ENCODE peak calls at places on chromosome 18, in six cellular contexts. L, J, Z, F, D and V are unnamed samples.

GRCh38 chr18:50297621-50298442 is 10.3 kb upstream of the CXXC1 start:
- DNase-seq in L (peak), J (no peak), Z (peak), F (peak), D (peak), V (peak)

GRCh38 chr18:39297225-39297624 is 1731.6 kb upstream of the CELF4 start:
- DNase-seq in L (no peak), J (no peak), Z (no peak), F (no peak), D (no peak), V (no peak)

GRCh38 chr18:54737986-54738385 is 90.3 kb upstream of the RAB27B start:
- DNase-seq in L (no peak), J (no peak), Z (peak), F (no peak), D (no peak), V (no peak)

GRCh38 chr18:72986103-72986502 is 118.3 kb upstream of the NETO1 start:
- DNase-seq in L (no peak), J (no peak), Z (no peak), F (no peak), D (no peak), V (no peak)

GRCh38 chr18:72995558-72995957 is 127.8 kb upstream of the NETO1 start:
- DNase-seq in L (no peak), J (no peak), Z (no peak), F (no peak), D (no peak), V (no peak)

GRCh38 chr18:52670903-52671302 is 330.9 kb downstream of the DCC start:
- DNase-seq in L (no peak), J (peak), Z (peak), F (no peak), D (no peak), V (no peak)

GRCh38 chr18:79275992-79276391 is 119.7 kb upstream of the NFATC1 start:
- DNase-seq in L (no peak), J (no peak), Z (peak), F (no peak), D (no peak), V (no peak)

GRCh38 chr18:24228661-24229053 is 89.8 kb downstream of the CABYR start:
- DNase-seq in L (no peak), J (no peak), Z (peak), F (no peak), D (no peak), V (no peak)

GRCh38 chr18:22983175-22983574 is 50.0 kb downstream of the RBBP8 start:
- DNase-seq in L (no peak), J (peak), Z (peak), F (no peak), D (peak), V (no peak)

GRCh38 chr18:72174972-72175649 is 369.0 kb downstream of the CBLN2 start:
- DNase-seq in L (no peak), J (no peak), Z (no peak), F (no peak), D (no peak), V (no peak)

GRCh38 chr18:9696112-9696511 is 12.0 kb upstream of the RAB31 start:
- DNase-seq in L (peak), J (no peak), Z (no peak), F (no peak), D (no peak), V (no peak)

GRCh38 chr18:42509702-42510424 is 554.8 kb downstream of the PIK3C3 start:
- DNase-seq in L (no peak), J (no peak), Z (no peak), F (no peak), D (no peak), V (no peak)

GRCh38 chr18:36337679-36338419 is 40.3 kb downstream of the FHOD3 start:
- DNase-seq in L (no peak), J (no peak), Z (no peak), F (no peak), D (no peak), V (no peak)

GRCh38 chr18:3162181-3162580 is 57.6 kb downstream of the MYOM1 start:
- DNase-seq in L (no peak), J (no peak), Z (no peak), F (no peak), D (no peak), V (no peak)

GRCh38 chr18:79258447-79258846 is 137.3 kb upstream of the NFATC1 start:
- DNase-seq in L (no peak), J (no peak), Z (no peak), F (no peak), D (no peak), V (no peak)

GRCh38 chr18:51195602-51196115 is 1.8 kb downstream of the MEX3C start:
- DNase-seq in L (no peak), J (no peak), Z (peak), F (no peak), D (peak), V (no peak)

GRCh38 chr18:79546781-79547272 is 132.8 kb upstream of the CTDP1 start:
- DNase-seq in L (no peak), J (no peak), Z (no peak), F (peak), D (no peak), V (no peak)

GRCh38 chr18:41268271-41268670 is 686.8 kb upstream of the PIK3C3 start:
- DNase-seq in L (no peak), J (no peak), Z (no peak), F (no peak), D (no peak), V (no peak)

GRCh38 chr18:77161954-77162353 is 29.4 kb upstream of the MBP start:
- DNase-seq in L (no peak), J (no peak), Z (no peak), F (no peak), D (no peak), V (no peak)

GRCh38 chr18:3869848-3870247 is 419.9 kb downstream of the TGIF1 start:
- DNase-seq in L (no peak), J (peak), Z (peak), F (no peak), D (peak), V (no peak)

GRCh38 chr18:5488844-5489243 is 55.0 kb downstream of the EPB41L3 start:
- DNase-seq in L (no peak), J (no peak), Z (no peak), F (no peak), D (no peak), V (no peak)

GRCh38 chr18:59276047-59276446 is 2.8 kb upstream of the RAX start:
- DNase-seq in L (no peak), J (no peak), Z (no peak), F (no peak), D (no peak), V (no peak)

GRCh38 chr18:58407649-58408407 is 221.1 kb downstream of the ALPK2 start:
- DNase-seq in L (peak), J (no peak), Z (no peak), F (no peak), D (no peak), V (peak)

GRCh38 chr18:48798334-48799197 is 152.2 kb downstream of the SMAD7 start:
- DNase-seq in L (no peak), J (no peak), Z (no peak), F (no peak), D (no peak), V (peak)

GRCh38 chr18:12767580-12768155 is 64.8 kb downstream of the PSMG2 start:
- DNase-seq in L (no peak), J (no peak), Z (no peak), F (no peak), D (no peak), V (no peak)

GRCh38 chr18:21303913-21304312 is 61.9 kb downstream of the GREB1L start:
- DNase-seq in L (no peak), J (no peak), Z (peak), F (no peak), D (no peak), V (no peak)

GRCh38 chr18:49582579-49582978 is 20.7 kb downstream of the LIPG start:
- DNase-seq in L (no peak), J (no peak), Z (peak), F (no peak), D (no peak), V (no peak)

GRCh38 chr18:48106498-48106897 is 176.0 kb upstream of the SMAD2 start:
- DNase-seq in L (no peak), J (no peak), Z (no peak), F (no peak), D (no peak), V (no peak)

GRCh38 chr18:52682260-52682659 is 342.3 kb downstream of the DCC start:
- DNase-seq in L (no peak), J (no peak), Z (no peak), F (no peak), D (no peak), V (no peak)

GRCh38 chr18:67612281-67612680 is 95.8 kb upstream of the DSEL start:
- DNase-seq in L (no peak), J (no peak), Z (no peak), F (no peak), D (no peak), V (no peak)

GRCh38 chr18:7485616-7486015 is 81.5 kb upstream of the PTPRM start:
- DNase-seq in L (no peak), J (no peak), Z (no peak), F (no peak), D (no peak), V (no peak)

GRCh38 chr18:56475250-56475649 is 163.1 kb downstream of the TXNL1 start:
- DNase-seq in L (no peak), J (no peak), Z (peak), F (no peak), D (no peak), V (no peak)

GRCh38 chr18:5145168-5145857 is 51.7 kb downstream of the AKAIN1 start:
- DNase-seq in L (no peak), J (no peak), Z (no peak), F (no peak), D (no peak), V (no peak)

GRCh38 chr18:77223221-77223639 is 26.4 kb upstream of the GALR1 start:
- DNase-seq in L (no peak), J (no peak), Z (peak), F (no peak), D (no peak), V (no peak)